ENCODE peak calls at places on chromosome 11, in four cellular contexts. One of them, this sample, is unnamed. For H3K4me1, the result is how much of the 10 kb centered on the place peaks cover.

GRCh38 chr11:121936375-121936774 is 179.6 kb downstream of the BLID start:
- DNase-seq in prostate gland: no peak
- DNase-seq in sigmoid colon: no peak
- DNase-seq in GM23338: no peak
- DNase-seq in this sample: no peak

GRCh38 chr11:121415861-121416260 is 36.3 kb upstream of the SORL1 start:
- DNase-seq in prostate gland: no peak
- DNase-seq in sigmoid colon: no peak
- DNase-seq in GM23338: no peak
- DNase-seq in this sample: no peak

GRCh38 chr11:118910309-118911112 is 15.2 kb downstream of the BCL9L start:
- DNase-seq in prostate gland: peak
- DNase-seq in sigmoid colon: peak
- DNase-seq in GM23338: peak
- DNase-seq in this sample: peak

GRCh38 chr11:2527621-2528291 is 82.9 kb downstream of the KCNQ1 start:
- DNase-seq in sigmoid colon: peak
- DNase-seq in prostate gland: no peak
- DNase-seq in GM23338: no peak
- DNase-seq in this sample: peak

GRCh38 chr11:92820860-92821259 is 148.6 kb upstream of the MTNR1B start:
- DNase-seq in GM23338: no peak
- DNase-seq in sigmoid colon: no peak
- DNase-seq in prostate gland: no peak
- DNase-seq in this sample: no peak

GRCh38 chr11:130050272-130050671 is 19.4 kb upstream of the APLP2 start:
- DNase-seq in prostate gland: peak
- DNase-seq in GM23338: no peak
- DNase-seq in sigmoid colon: no peak
- DNase-seq in this sample: no peak

GRCh38 chr11:119723952-119724325 is 5.1 kb downstream of the NECTIN1 start:
- DNase-seq in GM23338: no peak
- DNase-seq in sigmoid colon: no peak
- DNase-seq in prostate gland: no peak
- DNase-seq in this sample: no peak

GRCh38 chr11:3905080-3905953 is 49.9 kb downstream of the STIM1 start:
- DNase-seq in GM23338: peak
- DNase-seq in prostate gland: no peak
- DNase-seq in sigmoid colon: no peak
- DNase-seq in this sample: no peak

GRCh38 chr11:113628912-113629311 is 77.2 kb downstream of the TMPRSS5 start:
- DNase-seq in sigmoid colon: no peak
- DNase-seq in prostate gland: no peak
- DNase-seq in GM23338: peak
- DNase-seq in this sample: no peak

GRCh38 chr11:2995893-2996554 is 3.9 kb upstream of the NAP1L4 start:
- DNase-seq in sigmoid colon: peak
- DNase-seq in prostate gland: no peak
- DNase-seq in GM23338: peak
- DNase-seq in this sample: no peak

GRCh38 chr11:16610213-16610737 is 128.2 kb upstream of the C11orf58 start:
- DNase-seq in GM23338: peak
- DNase-seq in sigmoid colon: no peak
- DNase-seq in prostate gland: no peak
- DNase-seq in this sample: no peak

GRCh38 chr11:16612234-16612571 is 126.2 kb upstream of the C11orf58 start:
- DNase-seq in sigmoid colon: no peak
- DNase-seq in GM23338: peak
- DNase-seq in prostate gland: no peak
- DNase-seq in this sample: no peak

GRCh38 chr11:16609769-16610168 is 128.7 kb upstream of the C11orf58 start:
- DNase-seq in sigmoid colon: no peak
- DNase-seq in GM23338: peak
- DNase-seq in prostate gland: no peak
- DNase-seq in this sample: no peak

GRCh38 chr11:16611395-16612233 is 126.8 kb upstream of the C11orf58 start:
- DNase-seq in prostate gland: no peak
- DNase-seq in GM23338: peak
- DNase-seq in sigmoid colon: no peak
- DNase-seq in this sample: no peak

DNA sequence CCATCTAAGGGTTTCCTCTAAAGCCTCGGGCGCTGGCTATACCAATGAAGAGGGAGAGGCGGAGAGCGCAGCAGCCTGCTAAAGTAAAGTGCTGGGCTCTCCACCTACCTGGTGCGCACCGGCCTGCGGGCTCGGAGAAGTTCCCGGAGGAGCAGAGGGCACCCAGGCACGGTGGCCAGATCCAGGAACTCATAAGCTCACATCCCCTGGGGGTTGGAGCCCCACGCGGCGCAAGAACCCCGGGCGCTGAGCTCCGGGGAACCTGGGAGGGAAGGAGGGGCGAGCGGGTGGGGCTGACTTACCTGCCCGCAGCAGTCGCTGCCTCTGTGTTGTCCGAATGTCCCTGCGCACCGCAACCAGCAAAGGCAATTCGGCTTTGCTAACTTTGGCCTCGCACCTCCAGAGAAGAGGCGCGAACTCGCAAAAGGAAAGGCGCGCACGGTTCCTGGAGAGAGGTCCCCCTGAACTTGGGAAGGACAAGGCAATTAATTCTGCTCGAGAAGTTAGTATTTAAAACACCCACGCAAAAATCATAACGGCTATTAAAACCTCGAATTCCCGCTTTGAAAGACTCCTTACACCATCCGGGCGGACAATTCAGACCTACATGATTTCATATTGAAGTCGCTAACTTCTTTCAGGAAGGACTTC is 127.6 kb upstream of the C11orf58 start:
- DNase-seq in GM23338: peak
- DNase-seq in prostate gland: no peak
- DNase-seq in sigmoid colon: no peak
- DNase-seq in this sample: no peak
- H3K4me1 ChIP-seq in GM23338: under half
- H3K4me1 ChIP-seq in prostate gland: under half
- H3K4me1 ChIP-seq in sigmoid colon: under half
- H3K4me1 ChIP-seq in this sample: under half

GRCh38 chr11:105202844-105203548 is 63.4 kb upstream of the CARD18 start:
- DNase-seq in GM23338: no peak
- DNase-seq in sigmoid colon: no peak
- DNase-seq in prostate gland: no peak
- DNase-seq in this sample: no peak

GRCh38 chr11:105208038-105208437 is 68.5 kb upstream of the CARD18 start:
- DNase-seq in prostate gland: no peak
- DNase-seq in sigmoid colon: no peak
- DNase-seq in GM23338: no peak
- DNase-seq in this sample: no peak

GRCh38 chr11:105206633-105207032 is 67.1 kb upstream of the CARD18 start:
- DNase-seq in sigmoid colon: no peak
- DNase-seq in prostate gland: no peak
- DNase-seq in GM23338: no peak
- DNase-seq in this sample: no peak

GRCh38 chr11:105201166-105201565 is 61.6 kb upstream of the CARD18 start:
- DNase-seq in GM23338: no peak
- DNase-seq in prostate gland: no peak
- DNase-seq in sigmoid colon: no peak
- DNase-seq in this sample: no peak

GRCh38 chr11:105202422-105202821 is 62.9 kb upstream of the CARD18 start:
- DNase-seq in sigmoid colon: no peak
- DNase-seq in GM23338: no peak
- DNase-seq in prostate gland: no peak
- DNase-seq in this sample: no peak
- TF ChIP-seq POLR2AphosphoS5 in sigmoid colon: no peak
- TF ChIP-seq POLR2AphosphoS5 in GM23338: no peak
- TF ChIP-seq POLR2AphosphoS5 in prostate gland: no peak
- TF ChIP-seq POLR2AphosphoS5 in this sample: no peak

DNA sequence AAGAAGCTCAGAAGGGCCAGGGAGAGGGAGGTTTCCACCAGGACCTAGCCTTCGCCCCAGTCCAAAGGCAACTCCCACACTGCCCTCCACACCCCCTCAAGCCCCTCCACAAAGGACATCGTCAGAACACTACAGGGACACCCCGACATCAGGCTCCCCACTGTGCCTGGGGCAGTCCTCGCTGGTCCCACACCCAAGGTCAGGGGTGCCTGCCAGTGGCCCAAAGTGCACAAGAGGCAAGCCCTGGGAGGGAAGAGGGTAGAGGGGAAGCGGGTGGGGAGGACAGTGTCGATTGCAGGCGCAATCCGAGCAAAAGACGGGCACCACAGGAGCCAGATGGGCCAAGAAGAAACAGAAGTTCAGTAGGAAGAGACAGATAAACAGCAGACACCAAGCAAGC is 35.6 kb upstream of the JAM3 start:
- DNase-seq in sigmoid colon: no peak
- DNase-seq in prostate gland: no peak
- DNase-seq in GM23338: no peak
- DNase-seq in this sample: no peak
- H3K4me1 ChIP-seq in sigmoid colon: half or more
- H3K4me1 ChIP-seq in prostate gland: under half
- H3K4me1 ChIP-seq in GM23338: under half
- H3K4me1 ChIP-seq in this sample: under half

GRCh38 chr11:37504925-37505324 is 906.9 kb upstream of the RAG2 start:
- DNase-seq in GM23338: no peak
- DNase-seq in sigmoid colon: no peak
- DNase-seq in prostate gland: no peak
- DNase-seq in this sample: no peak

GRCh38 chr11:37504066-37504611 is 906.1 kb upstream of the RAG2 start:
- DNase-seq in sigmoid colon: no peak
- DNase-seq in prostate gland: no peak
- DNase-seq in GM23338: peak
- DNase-seq in this sample: no peak

GRCh38 chr11:37500425-37500824 is 902.4 kb upstream of the RAG2 start:
- DNase-seq in prostate gland: no peak
- DNase-seq in sigmoid colon: no peak
- DNase-seq in GM23338: no peak
- DNase-seq in this sample: no peak

GRCh38 chr11:37503411-37504065 is 905.5 kb upstream of the RAG2 start:
- DNase-seq in prostate gland: no peak
- DNase-seq in sigmoid colon: no peak
- DNase-seq in GM23338: no peak
- DNase-seq in this sample: no peak

GRCh38 chr11:37502202-37502601 is 904.2 kb upstream of the RAG2 start:
- DNase-seq in prostate gland: no peak
- DNase-seq in GM23338: no peak
- DNase-seq in sigmoid colon: no peak
- DNase-seq in this sample: no peak
- TF ChIP-seq POLR2AphosphoS5 in prostate gland: no peak
- TF ChIP-seq POLR2AphosphoS5 in GM23338: no peak
- TF ChIP-seq POLR2AphosphoS5 in sigmoid colon: no peak
- TF ChIP-seq POLR2AphosphoS5 in this sample: no peak

GRCh38 chr11:64123679-64124078 is 42.2 kb downstream of the MACROD1 start:
- DNase-seq in prostate gland: no peak
- DNase-seq in sigmoid colon: no peak
- DNase-seq in GM23338: no peak
- DNase-seq in this sample: no peak
- H3K4me1 ChIP-seq in prostate gland: under half
- H3K4me1 ChIP-seq in sigmoid colon: under half
- H3K4me1 ChIP-seq in GM23338: under half
- H3K4me1 ChIP-seq in this sample: under half